ENCODE peak calls at places on chromosomes 2 and 18, in four cellular contexts. Q is endodermal cell, Y is right lobe of liver, B is cardiac muscle cell. L is an unnamed sample.

GRCh38 chr2:208360259-208361076 is 46.1 kb upstream of the PTH2R start:
- DNase-seq in Y (peak; percentile 54), Q (peak; percentile 56), B (no peak), L (no peak)

GRCh38 chr2:224261316-224261715 is 140.6 kb downstream of the FAM124B start:
- DNase-seq in B (no peak), Q (no peak), Y (no peak), L (peak; percentile 27)

GRCh38 chr2:203849010-203849409 is 18.6 kb upstream of the CTLA4 start:
- DNase-seq in Q (no peak), Y (no peak), B (no peak), L (no peak)

GRCh38 chr2:86396304-86396785 is 44.8 kb upstream of the KDM3A start:
- DNase-seq in Q (peak; percentile 55), B (peak; percentile 11), Y (no peak), L (peak; percentile 47)

GRCh38 chr2:144364988-144365738 is 154.8 kb downstream of the ZEB2 start:
- DNase-seq in Q (no peak), Y (no peak), B (no peak), L (peak; percentile 37)

GRCh38 chr2:50444286-50444685 is 587.6 kb downstream of the NRXN1 start:
- DNase-seq in Y (no peak), Q (no peak), B (no peak), L (no peak)

GRCh38 chr2:171964328-171964727 is 35.4 kb upstream of the METAP1D start:
- DNase-seq in B (no peak), Y (no peak), Q (no peak), L (no peak)

GRCh38 chr18:6747646-6748045 is 18.1 kb downstream of the ARHGAP28 start:
- DNase-seq in Y (no peak), Q (no peak), B (no peak), L (peak; percentile 67)

GRCh38 chr2:170162261-170162612 is 15.7 kb upstream of the MYO3B start:
- DNase-seq in Q (no peak), B (no peak), Y (no peak), L (no peak)

GRCh38 chr2:113305146-113305545 is 26.4 kb upstream of the PAX8 start:
- DNase-seq in Q (no peak), Y (no peak), B (no peak), L (no peak)

GRCh38 chr18:13550446-13551304 is 175.7 kb downstream of the FAM210A start:
- DNase-seq in B (no peak), Y (no peak), Q (peak; percentile 20), L (no peak)

GRCh38 chr2:159077869-159078268 is 109.4 kb downstream of the TANC1 start:
- DNase-seq in Q (no peak), B (no peak), Y (no peak), L (no peak)

GRCh38 chr18:8254664-8255063 is 354.6 kb upstream of the RAB12 start:
- DNase-seq in Y (no peak), Q (no peak), B (no peak), L (no peak)

GRCh38 chr2:14554829-14555580 is 77.5 kb upstream of the LRATD1 start:
- DNase-seq in Y (no peak), B (no peak), Q (no peak), L (no peak)

GRCh38 chr2:27831279-27832050 is 58.7 kb downstream of the RBKS start:
- DNase-seq in Q (no peak), Y (no peak), B (no peak), L (peak; percentile 46)

GRCh38 chr2:239597216-239597615 is 196.4 kb upstream of the HDAC4 start:
- DNase-seq in B (no peak), Y (peak; percentile 33), Q (peak; percentile 23), L (no peak)

GRCh38 chr18:48997681-48997984 is 46.9 kb upstream of the SMAD7 start:
- DNase-seq in B (peak; percentile 96), Y (no peak), Q (no peak), L (no peak)

GRCh38 chr2:167689444-167689843 is 558.0 kb downstream of the STK39 start:
- DNase-seq in Q (peak; percentile 74), Y (no peak), B (no peak), L (no peak)

GRCh38 chr2:145158051-145158586 is 638.2 kb upstream of the ZEB2 start:
- DNase-seq in Q (no peak), Y (no peak), B (no peak), L (peak; percentile 98)

GRCh38 chr2:171227066-171227782 is 66.5 kb upstream of the TLK1 start:
- DNase-seq in Y (no peak), Q (no peak), B (no peak), L (no peak)

GRCh38 chr2:38377501-38378258 is 607 bp upstream of the ATL2 start:
- DNase-seq in Q (no peak), Y (no peak), B (peak; percentile 58), L (peak; percentile 67)

GRCh38 chr2:190649798-190650390 is 1.0 kb downstream of the NAB1 start:
- DNase-seq in B (peak; percentile 36), Q (no peak), Y (no peak), L (peak; percentile 52)

GRCh38 chr2:201313362-201313761 is 43.8 kb downstream of the FLACC1 start:
- DNase-seq in Y (no peak), Q (no peak), B (no peak), L (no peak)

GRCh38 chr2:45823723-45824206 is 172.3 kb downstream of the PRKCE start:
- DNase-seq in Q (no peak), Y (peak; percentile 96), B (no peak), L (no peak)

GRCh38 chr2:117942958-117943672 is 70.8 kb downstream of the CCDC93 start:
- DNase-seq in B (no peak), Y (no peak), Q (no peak), L (no peak)

GRCh38 chr2:144517825-144518699 is 1.9 kb downstream of the ZEB2 start:
- DNase-seq in Y (no peak), B (no peak), Q (peak; percentile 60), L (no peak)

GRCh38 chr2:144464730-144465129 is 55.2 kb downstream of the ZEB2 start:
- DNase-seq in Y (no peak), B (no peak), Q (no peak), L (no peak)

GRCh38 chr2:221203846-221204245 is 368.3 kb downstream of the EPHA4 start:
- DNase-seq in Q (no peak), Y (no peak), B (no peak), L (no peak)

GRCh38 chr2:209771474-209772292 is at the start of gene UNC80:
- DNase-seq in Y (peak; percentile 73), Q (peak; percentile 95), B (peak; percentile 92), L (peak; percentile 63)

GRCh38 chr2:127649100-127649611 is 3.2 kb downstream of the GPR17 start:
- DNase-seq in B (no peak), Y (peak; percentile 53), Q (no peak), L (no peak)

GRCh38 chr2:230877737-230878598 is 13.2 kb downstream of the ITM2C start:
- DNase-seq in Q (peak; percentile 37), Y (peak; percentile 35), B (no peak), L (no peak)

GRCh38 chr2:143399679-143400078 is 270.5 kb downstream of the ARHGAP15 start:
- DNase-seq in B (no peak), Y (no peak), Q (no peak), L (no peak)

GRCh38 chr2:126244937-126245336 is 411.0 kb upstream of the GYPC start:
- DNase-seq in Y (no peak), B (peak; percentile 77), Q (peak; percentile 95), L (peak; percentile 39)
- TF ChIP-seq CTCF in Y (peak; percentile 45), B (peak; percentile 48), Q (peak; percentile 91), L (peak; percentile 42)

GRCh38 chr2:96207778-96208143 is 866 bp downstream of the STARD7 start:
- DNase-seq in B (no peak), Y (no peak), Q (no peak), L (no peak)
- H3K4me3 ChIP-seq in B (peak overlapping the region; percentile 94), Y (peak overlapping the region; percentile 99), Q (peak overlapping the region; percentile 98), L (peak overlapping the region; percentile 89)

GRCh38 chr18:12092398-12093229 is 1.0 kb upstream of the ANKRD62 start:
- DNase-seq in B (peak; percentile 48), Q (peak; percentile 85), Y (peak; percentile 72), L (no peak)
- TF ChIP-seq CTCF in B (no peak), Q (peak; percentile 83), Y (peak; percentile 53), L (no peak)

DNA sequence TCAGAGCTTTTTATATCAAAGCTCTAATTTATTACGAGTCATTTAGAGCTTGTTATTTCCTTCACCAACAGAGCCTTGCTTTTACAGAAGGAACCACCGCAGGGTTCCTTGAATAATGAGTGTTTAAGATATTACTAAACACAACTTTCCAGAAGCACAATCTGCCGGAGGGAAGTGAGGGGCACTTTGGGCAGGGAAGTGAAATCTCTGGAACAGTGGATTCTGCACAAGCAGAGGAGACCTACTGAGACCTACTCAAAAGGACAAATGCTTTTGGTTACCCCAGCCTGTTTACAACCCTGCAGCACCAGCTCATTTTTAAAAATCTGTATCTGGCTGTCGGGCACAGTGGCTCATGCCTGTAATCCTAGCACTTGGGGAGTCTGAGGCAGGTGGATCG is 47.8 kb upstream of the MYCN start:
- DNase-seq in Y (no peak), B (no peak), Q (no peak), L (no peak)
- H3K4me3 ChIP-seq in Y (no peak overlapping the region), B (no peak overlapping the region), Q (no peak overlapping the region), L (no peak overlapping the region)

DNA sequence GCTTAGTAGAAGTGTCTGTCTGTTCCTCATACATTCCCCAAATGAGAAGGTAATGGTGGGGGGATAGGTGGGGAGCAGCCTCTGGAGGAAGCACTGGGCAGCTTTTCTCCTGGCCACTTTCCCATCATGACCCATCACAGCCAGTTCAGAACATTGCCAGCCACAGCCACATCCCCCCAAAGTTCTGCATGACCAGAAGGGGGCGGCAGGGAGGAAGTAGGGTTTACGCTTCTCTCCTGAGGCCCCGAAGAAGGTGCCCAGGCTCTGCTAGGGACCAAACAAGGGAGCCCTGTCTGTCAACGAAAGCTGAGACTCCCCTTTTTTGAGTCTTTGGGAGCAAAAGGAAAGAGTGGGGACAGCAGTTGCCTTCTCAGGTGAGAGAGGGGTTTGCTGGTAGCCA is 7.7 kb downstream of the IGFBP5 start:
- DNase-seq in B (peak; percentile 29), Q (peak; percentile 92), Y (no peak), L (no peak)
- TF ChIP-seq CTCF in B (peak; percentile 40), Q (peak; percentile 81), Y (peak; percentile 16), L (peak; percentile 31)

GRCh38 chr18:45775241-45775676 is 50.2 kb upstream of the SIGLEC15 start:
- DNase-seq in Q (peak; percentile 91), B (no peak), Y (peak; percentile 61), L (peak; percentile 88)
- H3K4me3 ChIP-seq in Q (peak overlapping the region; percentile 81), B (peak overlapping the region; percentile 5), Y (peak overlapping the region; percentile 50), L (peak overlapping the region; percentile 57)

GRCh38 chr2:241702405-241703127 is 727 bp downstream of the ING5 start:
- DNase-seq in B (peak; percentile 93), Y (peak; percentile 94), Q (peak; percentile 96), L (peak; percentile 64)
- TF ChIP-seq CTCF in B (peak; percentile 37), Y (peak; percentile 32), Q (peak; percentile 81), L (no peak)

GRCh38 chr2:25505630-25506029 is 163.9 kb upstream of the DNMT3A start:
- DNase-seq in Y (no peak), B (no peak), Q (no peak), L (peak; percentile 17)
- H3K4me3 ChIP-seq in Y (no peak overlapping the region), B (no peak overlapping the region), Q (no peak overlapping the region), L (no peak overlapping the region)

DNA sequence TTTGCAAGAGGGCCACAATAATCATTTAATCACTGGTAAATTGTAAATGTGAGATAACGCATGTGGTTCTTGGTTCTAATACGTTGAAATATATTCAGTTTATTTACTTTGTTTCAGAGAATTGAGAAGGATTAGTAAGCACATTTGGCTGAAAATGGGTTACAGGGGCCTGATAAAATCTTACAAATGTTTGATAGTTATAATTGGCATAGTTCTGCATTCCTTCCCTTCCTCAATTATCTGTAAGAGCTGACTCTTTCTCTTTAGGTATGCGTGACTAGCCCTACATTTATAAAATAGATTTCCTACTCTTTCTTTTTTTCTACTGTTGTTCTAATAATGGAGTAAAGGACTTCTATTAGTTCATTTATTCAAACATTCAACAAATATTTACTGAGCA is 685.2 kb downstream of the NUP35 start:
- DNase-seq in Q (no peak), B (no peak), Y (no peak), L (no peak)
- TF ChIP-seq CTCF in Q (no peak), B (no peak), Y (no peak), L (no peak)